ENCODE peak calls at places on chromosomes 13 and 19, in ten cellular contexts. P, Z, W, B, O, K, I, E, T and U are unnamed samples.

GRCh38 chr13:90305796-90306195 is 1041.7 kb upstream of the MIR17HG start:
- DNase-seq in P (no peak), Z (no peak), W (no peak), B (no peak), O (no peak), K (no peak), I (no peak), E (no peak), T (no peak), U (no peak)

GRCh38 chr13:112056739-112057433 is 10.1 kb upstream of the SOX1 start:
- DNase-seq in P (no peak), Z (no peak), W (no peak), B (no peak), O (peak), K (no peak), I (no peak), E (no peak), T (no peak), U (no peak)

GRCh38 chr19:43476606-43477005 is 11.2 kb upstream of the LYPD3 start:
- DNase-seq in P (no peak), Z (no peak), W (no peak), B (no peak), O (no peak), K (peak), I (no peak), E (peak), T (no peak), U (no peak)

GRCh38 chr13:39159971-39160370 is 121.7 kb downstream of the NHLRC3 start:
- DNase-seq in P (no peak), Z (no peak), W (no peak), B (no peak), O (no peak), K (no peak), I (no peak), E (no peak), T (no peak), U (no peak)

GRCh38 chr13:44303681-44304432 is 69.8 kb upstream of the SERP2 start:
- DNase-seq in P (no peak), Z (no peak), W (no peak), B (peak), O (no peak), K (no peak), I (peak), E (no peak), T (peak), U (no peak)

GRCh38 chr13:42355118-42355840 is 83.3 kb downstream of the AKAP11 start:
- DNase-seq in P (peak), Z (no peak), W (no peak), B (no peak), O (no peak), K (no peak), I (no peak), E (no peak), T (no peak), U (no peak)

GRCh38 chr13:20780318-20780717 is 6.6 kb upstream of the EEF1AKMT1 start:
- DNase-seq in P (no peak), Z (no peak), W (no peak), B (no peak), O (no peak), K (no peak), I (no peak), E (no peak), T (no peak), U (no peak)

GRCh38 chr13:27997904-27998522 is 9.5 kb upstream of the URAD start:
- DNase-seq in P (peak), Z (no peak), W (peak), B (no peak), O (peak), K (no peak), I (peak), E (peak), T (peak), U (no peak)

GRCh38 chr19:3683866-3684816 is 16.1 kb downstream of the PIP5K1C start:
- DNase-seq in P (no peak), Z (no peak), W (no peak), B (no peak), O (peak), K (no peak), I (no peak), E (no peak), T (no peak), U (no peak)

GRCh38 chr19:55113570-55114039 is 3.8 kb downstream of the PPP1R12C start:
- DNase-seq in P (peak), Z (peak), W (peak), B (peak), O (peak), K (peak), I (peak), E (peak), T (peak), U (peak)

GRCh38 chr13:47036291-47037008 is 139.6 kb upstream of the HTR2A start:
- DNase-seq in P (no peak), Z (no peak), W (no peak), B (no peak), O (no peak), K (no peak), I (peak), E (no peak), T (no peak), U (no peak)

GRCh38 chr13:65555973-65556372 is 1674.2 kb downstream of the PCDH9 start:
- DNase-seq in P (no peak), Z (no peak), W (no peak), B (no peak), O (no peak), K (no peak), I (no peak), E (no peak), T (no peak), U (no peak)

GRCh38 chr19:47767349-47767748 is 11.2 kb upstream of the SELENOW start:
- DNase-seq in P (no peak), Z (no peak), W (no peak), B (no peak), O (no peak), K (no peak), I (no peak), E (no peak), T (no peak), U (no peak)

GRCh38 chr13:40539954-40540706 is 126.3 kb downstream of the FOXO1 start:
- DNase-seq in P (no peak), Z (no peak), W (no peak), B (no peak), O (peak), K (peak), I (peak), E (peak), T (no peak), U (no peak)

GRCh38 chr13:107392205-107392604 is 823.1 kb downstream of the LIG4 start:
- DNase-seq in P (no peak), Z (no peak), W (no peak), B (no peak), O (no peak), K (no peak), I (no peak), E (no peak), T (no peak), U (no peak)

DNA sequence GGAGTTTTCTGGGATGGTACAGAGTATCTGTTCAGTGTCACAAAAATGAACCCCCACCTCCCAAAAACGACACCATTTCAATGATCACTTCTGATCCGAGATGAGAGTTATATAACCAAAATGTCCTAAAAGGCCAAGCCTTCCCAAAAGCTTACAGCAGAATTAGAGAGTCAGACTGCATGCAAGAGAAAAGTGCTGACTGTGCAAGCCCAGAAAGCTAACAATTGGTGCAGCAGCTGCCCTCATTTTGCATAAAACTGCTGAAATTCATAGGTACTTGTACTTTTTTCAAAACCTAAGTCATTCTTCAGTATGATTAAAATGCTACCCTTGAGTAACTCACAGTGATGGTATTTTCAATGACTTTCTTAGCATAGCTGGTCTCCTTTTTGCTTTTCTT is 819.6 kb upstream of the ARGLU1 start:
- DNase-seq in P (no peak), Z (no peak), W (no peak), B (no peak), O (no peak), K (no peak), I (no peak), E (no peak), T (no peak), U (no peak)
- H3K4me3 ChIP-seq in P (no peak), Z (no peak), W (no peak), B (no peak), O (no peak), K (no peak), I (no peak), E (no peak), T (no peak), U (no peak)

DNA sequence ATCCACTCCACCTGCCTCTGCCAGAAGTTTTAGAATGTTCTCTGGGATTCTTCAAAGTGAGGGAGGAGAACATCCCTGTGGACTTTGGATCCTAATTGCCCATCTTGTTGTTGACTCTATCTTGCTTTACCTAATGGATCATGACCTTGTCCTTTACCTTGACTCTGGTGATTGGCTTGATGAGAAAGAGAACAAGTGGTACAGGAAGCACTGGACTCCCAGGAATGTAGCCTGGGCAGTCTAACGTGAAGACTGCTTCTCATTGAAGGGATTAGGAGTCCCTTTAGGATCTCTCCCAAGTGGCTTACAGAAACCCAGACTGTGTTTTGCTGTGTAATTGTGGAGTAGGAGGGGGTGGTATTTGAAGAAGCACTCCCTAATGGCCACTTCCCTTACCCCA is 63.9 kb downstream of the SLC10A2 start:
- DNase-seq in P (peak), Z (no peak), W (no peak), B (no peak), O (no peak), K (no peak), I (no peak), E (no peak), T (no peak), U (no peak)
- H3K27ac ChIP-seq in P (no peak), Z (no peak), W (no peak), B (no peak), O (no peak), K (no peak), I (no peak), E (no peak), T (no peak), U (no peak)

DNA sequence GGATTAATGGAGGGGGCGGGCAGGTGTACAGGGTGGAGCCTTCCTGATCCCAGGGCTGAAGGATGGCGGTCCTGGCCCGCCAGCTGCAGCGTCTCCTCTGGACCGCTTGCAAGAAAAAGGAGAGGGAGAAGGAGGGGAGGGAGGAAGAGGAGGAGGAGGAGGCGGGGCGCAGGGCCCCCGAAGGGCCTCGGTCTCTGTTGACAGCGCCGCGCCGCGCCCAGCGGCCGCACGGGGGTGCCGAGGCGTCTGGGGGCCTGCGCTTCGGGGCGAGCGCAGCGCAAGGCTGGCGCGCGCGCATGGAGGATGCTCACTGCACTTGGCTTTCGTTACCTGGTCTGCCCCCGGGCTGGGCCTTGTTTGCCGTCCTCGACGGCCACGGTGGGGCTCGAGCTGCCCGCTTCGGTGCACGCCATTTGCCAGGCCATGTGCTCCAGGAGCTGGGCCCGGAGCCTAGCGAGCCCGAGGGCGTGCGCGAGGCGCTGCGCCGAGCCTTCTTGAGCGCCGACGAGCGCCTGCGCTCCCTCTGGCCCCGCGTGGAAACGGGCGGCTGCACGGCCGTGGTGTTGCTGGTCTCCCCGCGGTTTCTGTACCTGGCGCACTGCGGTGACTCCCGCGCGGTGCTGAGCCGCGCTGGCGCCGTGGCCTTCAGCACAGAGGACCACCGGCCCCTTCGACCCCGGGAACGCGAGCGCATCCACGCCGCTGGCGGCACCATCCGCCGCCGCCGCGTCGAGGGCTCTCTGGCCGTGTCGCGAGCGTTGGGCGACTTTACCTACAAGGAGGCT is at the start of gene PPM1N:
- DNase-seq in P (peak), Z (no peak), W (peak), B (no peak), O (peak), K (no peak), I (no peak), E (no peak), T (no peak), U (no peak)
- TF ChIP-seq CTCF in P (peak), Z (peak), W (peak), B (no peak), O (peak), K (no peak), I (no peak), E (no peak), T (peak), U (no peak)

GRCh38 chr19:51693246-51693645 is at the start of gene SPACA6:
- DNase-seq in P (no peak), Z (no peak), W (no peak), B (no peak), O (no peak), K (no peak), I (no peak), E (no peak), T (no peak), U (no peak)
- H3K4me3 ChIP-seq in P (no peak), Z (no peak), W (no peak), B (peak), O (peak), K (peak), I (no peak), E (no peak), T (no peak), U (peak)

GRCh38 chr19:2610637-2611482 is 91.6 kb downstream of the GNG7 start:
- DNase-seq in P (peak), Z (peak), W (peak), B (peak), O (peak), K (peak), I (peak), E (peak), T (peak), U (peak)
- H3K27ac ChIP-seq in P (peak), Z (peak), W (peak), B (peak), O (no peak), K (no peak), I (peak), E (no peak), T (peak), U (peak)

DNA sequence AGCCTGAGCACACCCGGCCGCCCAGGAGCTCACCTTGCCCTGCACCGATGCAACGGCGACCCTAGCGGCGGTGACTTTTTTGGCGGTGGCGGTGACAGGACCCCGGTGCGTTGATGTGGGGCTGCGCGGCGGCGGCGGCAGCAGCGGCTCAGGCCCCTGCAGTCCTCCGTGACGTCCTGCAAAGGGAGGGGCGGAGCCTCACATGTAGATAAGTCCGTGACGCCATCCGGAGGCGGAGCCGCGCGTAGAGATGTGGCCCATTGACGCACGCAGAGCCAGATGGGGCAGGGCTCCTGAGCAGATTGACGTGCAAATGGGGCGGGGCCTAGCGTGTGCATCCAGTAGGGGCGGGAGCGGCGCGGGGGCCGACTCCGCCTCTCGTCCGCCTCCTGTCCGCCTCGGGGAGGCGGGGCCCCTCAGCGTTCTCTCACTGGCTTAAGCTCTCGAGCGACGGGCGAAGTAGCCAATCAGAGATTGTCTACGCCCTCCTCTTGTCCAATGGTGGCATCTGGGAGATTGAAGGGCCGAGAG is at the start of gene RAB3A:
- DNase-seq in P (peak), Z (peak), W (peak), B (peak), O (peak), K (peak), I (peak), E (peak), T (peak), U (peak)
- TF ChIP-seq CTCF in P (no peak), Z (peak), W (no peak), B (no peak), O (peak), K (no peak), I (no peak), E (no peak), T (peak), U (no peak)

DNA sequence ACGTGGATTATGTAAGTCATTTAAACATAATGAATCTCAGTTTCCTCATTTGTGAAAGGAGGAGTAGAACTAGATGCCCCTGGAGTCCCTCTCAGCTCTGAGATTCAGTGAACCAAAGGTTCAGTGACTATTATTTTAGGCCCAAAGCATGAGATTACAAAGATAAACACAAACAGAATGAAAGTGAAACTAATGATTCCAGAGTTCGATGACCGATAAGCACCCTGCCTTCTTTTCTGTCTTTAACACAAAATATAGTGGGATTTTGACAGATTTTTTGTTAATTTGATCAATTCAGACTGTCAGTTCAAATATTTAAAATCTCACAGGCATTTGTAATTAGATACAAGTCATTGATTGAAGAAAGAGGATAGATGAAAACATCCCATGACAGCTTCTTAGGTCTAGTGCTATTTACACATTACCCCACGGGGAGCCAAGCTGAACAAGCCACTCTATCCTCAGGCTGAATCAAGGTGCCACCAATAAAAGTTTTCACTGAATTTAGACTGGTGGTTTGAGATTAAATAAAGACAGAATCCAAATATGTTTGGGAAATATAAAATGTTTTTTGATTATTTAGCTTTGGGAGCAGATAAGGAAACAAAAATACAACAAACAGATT is 64.6 kb upstream of the RAP2A start:
- DNase-seq in P (no peak), Z (no peak), W (no peak), B (no peak), O (no peak), K (no peak), I (no peak), E (no peak), T (no peak), U (no peak)
- H3K4me3 ChIP-seq in P (no peak), Z (peak), W (peak), B (peak), O (no peak), K (peak), I (no peak), E (peak), T (no peak), U (peak)

GRCh38 chr19:53537126-53537522 is 821 bp upstream of the ZNF331 start:
- DNase-seq in P (no peak), Z (no peak), W (no peak), B (no peak), O (no peak), K (no peak), I (no peak), E (no peak), T (no peak), U (no peak)
- H3K27ac ChIP-seq in P (peak), Z (peak), W (peak), B (peak), O (no peak), K (peak), I (peak), E (peak), T (peak), U (peak)

GRCh38 chr13:48515732-48516131 is 17.1 kb downstream of the RCBTB2 start:
- DNase-seq in P (no peak), Z (no peak), W (no peak), B (no peak), O (no peak), K (no peak), I (no peak), E (no peak), T (no peak), U (no peak)
- TF ChIP-seq CTCF in P (no peak), Z (no peak), W (no peak), B (no peak), O (no peak), K (no peak), I (no peak), E (no peak), T (no peak), U (no peak)

GRCh38 chr19:6233827-6234511 is 45.8 kb downstream of the MLLT1 start:
- DNase-seq in P (no peak), Z (no peak), W (no peak), B (no peak), O (no peak), K (no peak), I (peak), E (no peak), T (no peak), U (no peak)
- H3K4me3 ChIP-seq in P (no peak), Z (no peak), W (no peak), B (no peak), O (no peak), K (no peak), I (no peak), E (no peak), T (no peak), U (peak)